ENCODE peak calls at places on chromosomes 2 and 18, in six cellular contexts. Y is COLO829; U is HuH-7.5; S is heart left ventricle; G is T-helper 17 cell; M is stimulated activated CD4-positive, alpha-beta T cell treated with anti-CD3 and anti-CD28 coated beads, Interleukin-1b, Interleukin-23, amount 100 ng/mL, for 24 hours. E is an unnamed sample.

GRCh38 chr2:196759378-196759706 is 40.1 kb downstream of the GTF3C3 start:
- DNase-seq in Y (no peak), U (no peak), S (no peak), G (no peak), M (no peak), E (peak)

GRCh38 chr2:46661526-46661925 is 182.2 kb downstream of the TMEM247 start:
- DNase-seq in Y (no peak), U (no peak), S (no peak), G (no peak), M (no peak), E (no peak)

GRCh38 chr2:218458598-218458997 is 39.7 kb downstream of the VIL1 start:
- DNase-seq in Y (no peak), U (no peak), S (no peak), G (no peak), M (no peak), E (no peak)

GRCh38 chr2:28377984-28378678 is 14.5 kb upstream of the FOSL2 start:
- DNase-seq in Y (no peak), U (no peak), S (no peak), G (no peak), M (no peak), E (no peak)

GRCh38 chr2:236536727-236537398 is 32.8 kb upstream of the ACKR3 start:
- DNase-seq in Y (no peak), U (no peak), S (no peak), G (peak), M (no peak), E (no peak)

GRCh38 chr2:179991344-179991743 is 15.8 kb downstream of the CWC22 start:
- DNase-seq in Y (no peak), U (no peak), S (peak), G (no peak), M (no peak), E (peak)

GRCh38 chr2:44802409-44803099 is 138.9 kb upstream of the SIX3 start:
- DNase-seq in Y (no peak), U (peak), S (no peak), G (no peak), M (no peak), E (no peak)

GRCh38 chr18:75060185-75060584 is 148.8 kb downstream of the PTGR3 start:
- DNase-seq in Y (no peak), U (no peak), S (no peak), G (no peak), M (no peak), E (no peak)

GRCh38 chr2:215367647-215368492 is 56.0 kb downstream of the ATIC start:
- DNase-seq in Y (peak), U (no peak), S (no peak), G (no peak), M (no peak), E (no peak)

GRCh38 chr2:230230087-230230486 is 4.6 kb downstream of the SP140 start:
- DNase-seq in Y (no peak), U (no peak), S (no peak), G (no peak), M (no peak), E (peak)

GRCh38 chr2:38155-38554 is 8.2 kb downstream of the FAM110C start:
- DNase-seq in Y (peak), U (no peak), S (no peak), G (no peak), M (no peak), E (peak)

GRCh38 chr2:213007290-213007838 is 144.0 kb downstream of the IKZF2 start:
- DNase-seq in Y (no peak), U (no peak), S (no peak), G (no peak), M (no peak), E (no peak)

GRCh38 chr18:46035701-46036680 is 36.1 kb downstream of the PSTPIP2 start:
- DNase-seq in Y (no peak), U (no peak), S (no peak), G (no peak), M (no peak), E (no peak)